ENCODE peak calls at places on chromosomes 4 and X, in five cellular contexts. D is fibroblast of the aortic adventitia, N is progenitor cell of endocrine pancreas, R is ascending aorta, V is GM06990. I is an unnamed sample.
A peak's percentile ranks its signal among the peaks of the same experiment; 100 is the strongest.

GRCh38 chr4:168540865-168541607 is 44.2 kb downstream of the PALLD start:
- DNase-seq in R (no peak), N (no peak), V (no peak), D (peak; percentile 5), I (no peak)

GRCh38 chr4:153222162-153222789 is 18.0 kb downstream of the TRIM2 start:
- DNase-seq in R (no peak), D (peak; percentile 84), N (no peak), V (peak; percentile 43), I (peak; percentile 49)

GRCh38 chr4:124203613-124204284 is 508.8 kb downstream of the ANKRD50 start:
- DNase-seq in D (peak; percentile 97), V (no peak), N (no peak), R (no peak), I (no peak)

GRCh38 chrX:12489341-12489740 is 301.9 kb upstream of the PRPS2 start:
- DNase-seq in R (no peak), D (peak; percentile 32), N (no peak), V (no peak), I (no peak)

GRCh38 chrX:85379174-85379907 is at the start of gene POF1B:
- DNase-seq in N (no peak), D (no peak), V (no peak), R (no peak), I (no peak)

GRCh38 chrX:46447384-46447783 is 97.8 kb downstream of the ZNF674 start:
- DNase-seq in N (no peak), R (no peak), V (no peak), D (no peak), I (no peak)

GRCh38 chr4:77959566-77960338 is 97.1 kb downstream of the MRPL1 start:
- DNase-seq in R (no peak), D (peak; percentile 83), V (no peak), N (no peak), I (peak; percentile 11)

GRCh38 chr4:132587626-132588025 is 561.5 kb upstream of the PCDH10 start:
- DNase-seq in V (no peak), N (no peak), D (peak; percentile 14), R (no peak), I (no peak)

GRCh38 chrX:121308276-121308805 is 260.9 kb downstream of the GLUD2 start:
- DNase-seq in D (peak; percentile 72), N (no peak), V (peak; percentile 41), R (no peak), I (peak; percentile 12)
- TF ChIP-seq CTCF in D (peak; percentile 51), N (peak; percentile 56), V (peak; percentile 45), R (no peak), I (peak; percentile 33)

DNA sequence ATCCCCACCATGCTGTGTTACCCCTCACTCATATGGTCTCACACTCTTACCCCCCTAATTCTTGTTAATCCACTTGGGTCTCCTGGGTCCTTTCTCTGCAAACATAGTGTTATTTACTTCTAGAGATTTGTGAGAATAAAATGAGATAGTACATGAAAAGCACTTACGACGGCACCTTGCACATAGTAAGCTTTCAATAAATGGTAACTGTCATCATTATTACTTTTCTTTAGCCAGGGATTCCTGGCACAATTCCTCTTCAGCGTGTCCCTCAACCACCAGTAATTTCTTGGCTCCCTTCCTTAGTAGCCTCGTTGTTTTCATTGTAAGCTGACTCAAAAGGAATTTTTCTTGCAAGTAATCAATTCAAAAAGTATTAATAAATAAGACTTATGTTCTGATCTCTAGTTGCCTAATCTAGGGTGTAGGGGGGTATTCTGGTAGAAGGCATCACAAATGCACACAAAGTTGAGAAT is 30.1 kb upstream of the RBMX start:
- DNase-seq in D (peak; percentile 40), N (no peak), V (no peak), R (no peak), I (no peak)
- TF ChIP-seq CTCF in D (no peak), N (no peak), V (no peak), R (no peak), I (no peak)

GRCh38 chr4:41693629-41694028 is 54.9 kb downstream of the PHOX2B start:
- DNase-seq in D (peak; percentile 45), R (no peak), N (no peak), V (no peak), I (no peak)
- TF ChIP-seq CTCF in D (peak; percentile 66), R (peak; percentile 15), N (peak; percentile 66), V (peak; percentile 46), I (peak; percentile 33)

GRCh38 chrX:99305573-99305972 is 1104.5 kb downstream of the PCDH19 start:
- DNase-seq in R (no peak), N (no peak), V (no peak), D (no peak), I (no peak)

GRCh38 chrX:99301990-99302389 is 1108.1 kb downstream of the PCDH19 start:
- DNase-seq in R (no peak), N (no peak), D (no peak), V (no peak), I (no peak)
- TF ChIP-seq CTCF in R (no peak), N (peak; percentile 59), D (no peak), V (peak; percentile 49), I (peak; percentile 56)

DNA sequence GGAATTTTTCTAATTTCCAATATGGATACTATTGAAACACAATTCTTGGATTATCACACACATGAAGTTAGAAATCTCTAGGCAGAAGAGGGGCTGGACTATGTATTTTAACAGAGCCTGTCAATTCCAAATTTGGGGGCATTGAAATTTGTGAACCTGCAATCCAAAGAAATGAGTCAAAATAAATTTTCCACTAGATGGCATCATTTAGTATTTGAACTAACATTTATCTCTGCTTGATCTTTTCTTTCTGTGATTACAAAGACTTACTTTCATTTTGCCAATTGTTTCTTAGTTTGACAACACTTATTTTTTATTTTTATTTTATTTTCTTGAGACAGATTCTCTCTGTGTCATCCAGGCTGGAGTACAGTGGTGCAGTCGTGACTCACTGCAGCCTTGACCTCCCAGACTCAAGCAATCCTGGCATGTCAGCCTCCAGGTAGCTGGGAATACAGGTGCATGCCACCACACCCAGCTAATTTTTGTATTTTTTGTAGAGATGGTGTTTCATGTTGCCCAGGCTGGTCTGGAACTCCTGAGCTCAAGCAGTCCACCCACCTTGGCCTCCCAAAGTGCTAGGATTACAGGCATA is 2.7 kb upstream of the PYURF start:
- DNase-seq in D (peak; percentile 40), N (no peak), V (no peak), R (no peak), I (no peak)
- TF ChIP-seq CTCF in D (no peak), N (peak; percentile 29), V (peak; percentile 12), R (no peak), I (no peak)

DNA sequence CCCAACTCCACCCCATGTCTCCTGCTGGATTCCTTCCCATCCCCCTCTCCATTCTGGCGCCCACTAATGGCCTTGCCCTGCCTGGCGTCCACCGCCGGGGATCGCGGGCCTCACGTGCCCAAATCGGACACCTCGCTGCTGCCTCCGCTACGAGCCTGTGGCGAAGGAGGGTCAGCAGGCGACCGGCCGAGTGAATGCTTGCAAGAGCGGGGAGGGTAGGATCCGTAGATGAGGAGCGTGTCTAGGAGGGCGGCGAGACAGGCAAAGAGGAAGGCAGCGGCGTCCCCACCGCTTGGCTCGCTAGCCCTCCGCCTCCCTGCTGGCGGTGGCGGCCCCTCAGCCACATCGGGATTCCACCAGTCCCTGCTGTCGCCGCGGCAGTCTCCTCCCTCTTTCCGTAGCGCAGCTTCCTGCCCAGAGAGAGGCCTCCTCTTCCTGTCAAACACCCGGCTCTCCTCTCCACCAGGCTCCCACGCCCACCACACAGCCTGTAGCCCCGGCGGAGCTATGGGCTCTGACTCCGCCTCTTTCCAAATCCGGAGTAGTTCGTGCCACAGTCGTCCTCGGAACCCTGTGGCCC is at the start of gene SPIN2B:
- DNase-seq in V (peak; percentile 79), D (peak; percentile 63), N (peak; percentile 64), R (peak; percentile 19), I (peak; percentile 76)
- TF ChIP-seq CTCF in V (peak; percentile 11), D (no peak), N (peak; percentile 17), R (no peak), I (no peak)

GRCh38 chrX:115650916-115651315 is 89.9 kb downstream of the PLS3 start:
- DNase-seq in V (no peak), N (peak; percentile 39), D (peak; percentile 63), R (no peak), I (peak; percentile 60)
- TF ChIP-seq CTCF in V (peak; percentile 80), N (peak; percentile 81), D (peak; percentile 79), R (peak; percentile 28), I (peak; percentile 76)

DNA sequence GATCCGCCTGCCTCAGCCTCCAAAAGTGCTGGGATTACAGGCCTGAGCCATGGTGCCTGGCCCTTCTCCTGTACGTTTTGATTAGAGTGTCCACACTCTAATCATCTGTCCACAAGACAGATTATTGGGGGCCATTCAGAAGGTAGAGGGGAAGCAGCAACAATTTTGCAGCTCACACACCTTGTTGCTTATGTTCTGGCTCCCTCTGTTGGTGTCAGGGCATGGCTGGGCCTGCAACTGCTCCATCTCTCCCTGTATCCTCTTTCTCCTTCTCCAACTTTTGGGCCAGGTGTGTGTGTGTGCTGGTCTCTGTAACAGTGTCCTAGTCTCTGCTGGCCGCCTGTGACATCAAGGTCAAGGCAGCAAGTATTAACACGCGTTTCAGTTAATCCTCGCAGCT is 125.5 kb upstream of the MBNL3 start:
- DNase-seq in V (no peak), R (no peak), N (no peak), D (no peak), I (peak; percentile 36)
- TF ChIP-seq CTCF in V (peak; percentile 33), R (no peak), N (peak; percentile 61), D (peak; percentile 37), I (peak; percentile 47)

GRCh38 chrX:106177106-106177981 is 9.2 kb downstream of the PWWP3B start:
- DNase-seq in N (no peak), D (no peak), R (no peak), V (no peak), I (peak; percentile 80)

GRCh38 chrX:106177982-106178321 is 9.8 kb downstream of the PWWP3B start:
- DNase-seq in R (no peak), V (no peak), N (no peak), D (no peak), I (no peak)

GRCh38 chrX:106178826-106179225 is 10.7 kb downstream of the PWWP3B start:
- DNase-seq in V (no peak), R (no peak), N (no peak), D (no peak), I (no peak)
- TF ChIP-seq CTCF in V (no peak), R (no peak), N (no peak), D (no peak), I (no peak)